ENCODE peak calls at places on chromosomes 6 and 20, in ten cellular contexts. I, P, J, C, E, R, K, Q, H and Y are unnamed samples.

GRCh38 chr6:2632943-2633584 is 117.7 kb downstream of the MYLK4 start:
- DNase-seq in I (no peak), P (no peak), J (no peak), C (no peak), E (no peak), R (no peak), K (no peak), Q (no peak), H (no peak), Y (no peak)

GRCh38 chr6:145349950-145350510 is 385.3 kb downstream of the EPM2A start:
- DNase-seq in I (no peak), P (no peak), J (no peak), C (no peak), E (no peak), R (no peak), K (peak), Q (no peak), H (no peak), Y (no peak)

GRCh38 chr6:150894191-150894744 is 28.8 kb downstream of the MTHFD1L start:
- DNase-seq in I (no peak), P (no peak), J (no peak), C (no peak), E (no peak), R (no peak), K (no peak), Q (no peak), H (no peak), Y (no peak)

GRCh38 chr6:142878407-142878806 is 66.6 kb downstream of the HIVEP2 start:
- DNase-seq in I (no peak), P (no peak), J (peak), C (no peak), E (no peak), R (no peak), K (no peak), Q (no peak), H (no peak), Y (no peak)

GRCh38 chr20:63451821-63452220 is 20.6 kb downstream of the KCNQ2 start:
- DNase-seq in I (no peak), P (no peak), J (no peak), C (no peak), E (no peak), R (no peak), K (no peak), Q (no peak), H (no peak), Y (no peak)

GRCh38 chr6:149723771-149724417 is 6.0 kb upstream of the LATS1 start:
- DNase-seq in I (peak), P (peak), J (peak), C (no peak), E (peak), R (peak), K (peak), Q (peak), H (peak), Y (no peak)

GRCh38 chr6:82507112-82507511 is 143.5 kb downstream of the TPBG start:
- DNase-seq in I (no peak), P (no peak), J (no peak), C (no peak), E (no peak), R (no peak), K (no peak), Q (no peak), H (no peak), Y (no peak)

GRCh38 chr6:41352907-41353306 is 17.5 kb downstream of the NCR2 start:
- DNase-seq in I (no peak), P (no peak), J (no peak), C (peak), E (no peak), R (no peak), K (no peak), Q (no peak), H (no peak), Y (no peak)

GRCh38 chr6:79635179-79635578 is 4.0 kb downstream of the SH3BGRL2 start:
- DNase-seq in I (no peak), P (no peak), J (no peak), C (no peak), E (no peak), R (no peak), K (no peak), Q (no peak), H (no peak), Y (no peak)

GRCh38 chr6:128161839-128162238 is 261.0 kb upstream of the THEMIS start:
- DNase-seq in I (no peak), P (no peak), J (no peak), C (no peak), E (no peak), R (no peak), K (no peak), Q (no peak), H (no peak), Y (no peak)

GRCh38 chr20:59270380-59270779 is 30.0 kb upstream of the EDN3 start:
- DNase-seq in I (no peak), P (no peak), J (no peak), C (no peak), E (no peak), R (no peak), K (no peak), Q (no peak), H (no peak), Y (no peak)

GRCh38 chr6:20534906-20535305 is 649 bp downstream of the CDKAL1 start:
- DNase-seq in I (no peak), P (no peak), J (no peak), C (no peak), E (no peak), R (no peak), K (no peak), Q (no peak), H (no peak), Y (no peak)